ENCODE peak calls at places on chromosomes 4 and X, in four cellular contexts. H is HepG2, X is heart left ventricle, P is GM23338. O is an unnamed sample. For H3K4me1, the result is how much of the 10 kb centered on the place peaks cover.

GRCh38 chr4:107824367-107825071 is at the start of gene SGMS2:
- DNase-seq in H (peak), X (peak), P (peak), O (peak)

GRCh38 chr4:53531695-53532224 is 59.5 kb downstream of the LNX1 start:
- DNase-seq in H (no peak), X (no peak), P (no peak), O (no peak)

GRCh38 chr4:8291036-8291682 is 21.6 kb downstream of the HTRA3 start:
- DNase-seq in H (no peak), X (peak), P (no peak), O (no peak)

GRCh38 chrX:109384569-109385174 is 97.2 kb downstream of the GUCY2F start:
- DNase-seq in H (no peak), X (no peak), P (peak), O (no peak)

GRCh38 chr4:72119946-72120345 is 88.1 kb downstream of the NPFFR2 start:
- DNase-seq in H (no peak), X (no peak), P (no peak), O (no peak)

GRCh38 chrX:2311483-2311882 is 189.3 kb downstream of the DHRSX start:
- DNase-seq in H (no peak), X (no peak), P (peak), O (no peak)

GRCh38 chr4:184384056-184384809 is 90.1 kb downstream of the IRF2 start:
- DNase-seq in H (peak), X (no peak), P (peak), O (peak)

GRCh38 chr4:125389713-125390112 is 75.0 kb downstream of the FAT4 start:
- DNase-seq in H (no peak), X (no peak), P (no peak), O (no peak)

GRCh38 chr4:3387943-3388348 is 53.8 kb upstream of the HGFAC start:
- DNase-seq in H (no peak), X (peak), P (no peak), O (peak)

GRCh38 chr4:36494766-36495165 is 213.3 kb downstream of the DTHD1 start:
- DNase-seq in H (no peak), X (no peak), P (no peak), O (no peak)

GRCh38 chr4:145734576-145735329 is 54.8 kb downstream of the C4orf51 start:
- DNase-seq in H (peak), X (peak), P (no peak), O (peak)

GRCh38 chrX:65985922-65986588 is 53.8 kb downstream of the VSIG4 start:
- DNase-seq in H (peak), X (no peak), P (peak), O (peak)

GRCh38 chr4:180827193-180827592 is 1416.0 kb upstream of the TENM3 start:
- DNase-seq in H (peak), X (no peak), P (peak), O (no peak)

GRCh38 chr4:187550256-187550950 is 445.2 kb upstream of the ZFP42 start:
- DNase-seq in H (no peak), X (no peak), P (no peak), O (no peak)

GRCh38 chr4:120760047-120760446 is 162.5 kb downstream of the PRDM5 start:
- DNase-seq in H (no peak), X (no peak), P (no peak), O (no peak)

GRCh38 chr4:15674926-15675325 is 6.7 kb upstream of the FAM200B start:
- DNase-seq in H (no peak), X (no peak), P (no peak), O (no peak)

GRCh38 chr4:10619220-10619619 is 65.3 kb downstream of the CLNK start:
- DNase-seq in H (no peak), X (no peak), P (no peak), O (peak)

GRCh38 chr4:10008208-10009005 is 12.9 kb downstream of the SLC2A9 start:
- DNase-seq in H (no peak), X (no peak), P (no peak), O (no peak)

GRCh38 chr4:64969081-64969480 is 559.8 kb upstream of the TECRL start:
- DNase-seq in H (no peak), X (no peak), P (no peak), O (no peak)

GRCh38 chr4:76830612-76831474 is 67.1 kb downstream of the SOWAHB start:
- DNase-seq in H (peak), X (peak), P (peak), O (peak)

GRCh38 chrX:1448793-1449580 is 3.7 kb downstream of the ASMTL start:
- DNase-seq in H (no peak), X (peak), P (no peak), O (no peak)

GRCh38 chrX:47637546-47638195 is 7.9 kb upstream of the CFP start:
- DNase-seq in H (no peak), X (peak), P (peak), O (peak)

GRCh38 chr4:18077808-18078207 is 56.3 kb upstream of the LCORL start:
- DNase-seq in H (no peak), X (no peak), P (no peak), O (no peak)

GRCh38 chr4:186898367-186898766 is 174.7 kb upstream of the FAT1 start:
- DNase-seq in H (no peak), X (no peak), P (no peak), O (no peak)

DNA sequence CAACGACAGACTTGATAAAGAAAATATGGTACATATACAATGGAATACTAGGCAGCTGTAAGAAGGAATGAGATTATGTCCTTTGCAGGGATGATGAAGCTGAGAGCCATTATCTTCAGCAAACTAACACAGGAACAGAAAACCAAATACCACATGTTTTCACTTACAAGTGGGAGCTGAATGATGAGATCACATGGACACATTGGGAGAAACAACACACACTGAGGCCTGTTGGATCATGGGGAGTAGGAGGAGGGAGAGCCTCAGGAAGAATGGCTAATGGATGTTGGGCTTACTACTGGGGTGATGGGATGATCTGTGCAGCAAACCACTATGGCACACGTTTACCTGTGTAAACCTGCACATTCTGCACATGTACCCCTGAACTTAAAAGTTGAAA is 209.7 kb downstream of the SPRY1 start:
- DNase-seq in H (no peak), X (no peak), P (no peak), O (no peak)
- H3K4me1 ChIP-seq in H (under half), X (under half), P (under half), O (under half)

DNA sequence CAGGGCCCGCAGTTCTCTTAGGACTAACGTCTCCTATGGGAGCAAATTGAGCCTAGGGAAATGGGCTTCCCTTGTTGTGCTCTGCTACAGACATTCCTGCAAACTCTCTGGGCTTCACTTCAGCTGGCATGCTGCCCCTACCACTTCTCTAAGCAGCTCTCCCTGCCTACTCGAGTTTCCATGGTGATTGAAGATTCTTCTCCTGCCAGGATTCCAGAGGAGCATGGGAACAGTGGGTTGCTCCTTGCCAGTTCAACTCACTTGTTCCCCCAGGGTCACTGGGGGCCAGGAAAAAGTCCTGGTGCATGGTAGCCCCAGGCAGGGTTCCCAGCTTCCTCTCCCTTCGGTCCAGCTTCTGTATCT is 21.1 kb upstream of the WDR17 start:
- DNase-seq in H (no peak), X (no peak), P (no peak), O (no peak)
- H3K27ac ChIP-seq in H (no peak), X (no peak), P (no peak), O (no peak)

DNA sequence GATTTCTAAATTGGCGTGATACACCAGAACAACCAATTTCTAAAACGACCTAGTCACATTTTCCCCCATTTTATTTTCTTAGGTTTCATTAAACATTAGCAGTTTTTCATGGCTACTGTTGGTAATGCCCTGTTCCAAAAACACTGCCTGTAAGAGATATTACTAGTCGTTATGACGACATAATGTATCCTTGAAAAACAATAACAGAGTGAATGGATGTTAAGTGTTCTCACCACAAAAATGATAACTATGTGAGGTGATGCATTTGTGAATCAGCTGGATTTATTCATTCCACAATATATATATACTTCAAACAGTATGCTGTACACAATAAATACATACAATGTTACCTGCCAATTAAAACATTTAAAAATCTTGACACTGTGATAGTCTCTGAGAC is 1147.6 kb upstream of the PCDH10 start:
- DNase-seq in H (no peak), X (no peak), P (no peak), O (no peak)
- TF ChIP-seq CTCF in H (no peak), X (no peak), P (no peak), O (no peak)

GRCh38 chr4:61923179-61923578 is 723.1 kb downstream of the ADGRL3 start:
- DNase-seq in H (no peak), X (no peak), P (no peak), O (no peak)

GRCh38 chr4:61922766-61923165 is 722.6 kb downstream of the ADGRL3 start:
- DNase-seq in H (no peak), X (no peak), P (no peak), O (no peak)

GRCh38 chr4:61921890-61922289 is 721.8 kb downstream of the ADGRL3 start:
- DNase-seq in H (peak), X (no peak), P (no peak), O (no peak)

GRCh38 chr4:61915501-61915900 is 715.4 kb downstream of the ADGRL3 start:
- DNase-seq in H (no peak), X (no peak), P (no peak), O (no peak)

GRCh38 chr4:61918507-61919462 is 718.7 kb downstream of the ADGRL3 start:
- DNase-seq in H (no peak), X (no peak), P (no peak), O (no peak)
- H3K4me1 ChIP-seq in H (under half), X (under half), P (under half), O (under half)

DNA sequence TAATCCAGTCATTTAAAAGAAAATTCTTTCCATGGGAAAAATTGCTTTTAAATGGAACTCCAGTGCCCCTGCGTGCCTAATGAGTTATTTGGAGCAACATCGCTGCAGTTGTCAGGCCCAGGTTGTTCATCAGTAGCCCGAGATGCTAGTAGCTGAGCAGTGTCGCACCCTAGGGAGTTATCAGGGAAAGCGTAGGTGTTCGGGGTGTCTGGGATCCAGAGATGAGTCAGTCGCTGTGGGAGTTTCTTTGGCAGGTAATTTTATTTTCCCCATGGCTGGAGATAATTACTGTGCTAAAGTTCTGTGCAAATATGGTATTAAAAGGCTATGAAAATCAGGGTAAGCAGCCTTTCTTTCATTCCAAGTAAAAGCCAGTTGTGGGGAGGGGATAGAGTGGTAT is 49.4 kb downstream of the ANXA3 start:
- DNase-seq in H (no peak), X (peak), P (no peak), O (no peak)
- H3K27ac ChIP-seq in H (no peak), X (no peak), P (no peak), O (no peak)

GRCh38 chr4:54632537-54632936 is 25.2 kb upstream of the KIT start:
- DNase-seq in H (no peak), X (no peak), P (no peak), O (no peak)
- TF ChIP-seq CTCF in H (no peak), X (no peak), P (no peak), O (no peak)